ENCODE peak calls at places on chromosome 3, in eight cellular contexts. C, H, B, A, N, R, O and F are unnamed samples.

GRCh38 chr3:128382221-128382807 is 84.4 kb downstream of the DNAJB8 start:
- DNase-seq in C (peak), H (no peak), B (no peak), A (no peak), N (no peak), R (no peak), O (peak), F (no peak)

GRCh38 chr3:192022412-192022811 is 561.4 kb downstream of the PYDC2 start:
- DNase-seq in C (no peak), H (no peak), B (no peak), A (no peak), N (no peak), R (peak), O (no peak), F (no peak)

GRCh38 chr3:156250550-156250949 is 130.2 kb downstream of the KCNAB1 start:
- DNase-seq in C (no peak), H (no peak), B (no peak), A (no peak), N (no peak), R (no peak), O (no peak), F (no peak)

GRCh38 chr3:78029775-78030174 is 989.9 kb downstream of the ROBO2 start:
- DNase-seq in C (no peak), H (no peak), B (no peak), A (no peak), N (no peak), R (no peak), O (no peak), F (no peak)

GRCh38 chr3:76753599-76753998 is 286.3 kb upstream of the ROBO2 start:
- DNase-seq in C (no peak), H (no peak), B (no peak), A (no peak), N (no peak), R (no peak), O (no peak), F (no peak)

GRCh38 chr3:45112939-45113338 is 33.2 kb downstream of the CDCP1 start:
- DNase-seq in C (no peak), H (no peak), B (no peak), A (no peak), N (no peak), R (no peak), O (no peak), F (no peak)

GRCh38 chr3:126938520-126939346 is 44.2 kb upstream of the PLXNA1 start:
- DNase-seq in C (no peak), H (no peak), B (no peak), A (no peak), N (no peak), R (no peak), O (peak), F (no peak)

GRCh38 chr3:23900744-23901143 is 16.0 kb downstream of the NKIRAS1 start:
- DNase-seq in C (no peak), H (no peak), B (no peak), A (no peak), N (no peak), R (no peak), O (no peak), F (no peak)

GRCh38 chr3:174440350-174440716 is 418.8 kb upstream of the NAALADL2 start:
- DNase-seq in C (no peak), H (no peak), B (no peak), A (no peak), N (peak), R (no peak), O (peak), F (peak)

GRCh38 chr3:29468150-29468549 is 187.3 kb downstream of the RBMS3 start:
- DNase-seq in C (no peak), H (no peak), B (no peak), A (no peak), N (no peak), R (no peak), O (no peak), F (no peak)